ENCODE peak calls at places on chromosomes 5 and 9, in five cellular contexts. One of them, this sample, is unnamed.

GRCh38 chr9:96219615-96220257 is 82.2 kb downstream of the HSD17B3 start:
- DNase-seq in CD8-positive, alpha-beta T cell: peak
- DNase-seq in brain microvascular endothelial cell: no peak
- DNase-seq in upper lobe of right lung: peak
- DNase-seq in WERI-Rb-1: peak
- DNase-seq in this sample: peak

GRCh38 chr5:68771747-68772146 is 322.1 kb upstream of the SLC30A5 start:
- DNase-seq in WERI-Rb-1: no peak
- DNase-seq in upper lobe of right lung: no peak
- DNase-seq in CD8-positive, alpha-beta T cell: no peak
- DNase-seq in brain microvascular endothelial cell: no peak
- DNase-seq in this sample: no peak

GRCh38 chr9:83582026-83582425 is 40.9 kb upstream of the IDNK start:
- DNase-seq in brain microvascular endothelial cell: peak
- DNase-seq in upper lobe of right lung: no peak
- DNase-seq in CD8-positive, alpha-beta T cell: no peak
- DNase-seq in WERI-Rb-1: no peak
- DNase-seq in this sample: no peak

GRCh38 chr5:157558681-157559080 is 16.9 kb downstream of the ADAM19 start:
- DNase-seq in brain microvascular endothelial cell: no peak
- DNase-seq in CD8-positive, alpha-beta T cell: no peak
- DNase-seq in upper lobe of right lung: no peak
- DNase-seq in WERI-Rb-1: no peak
- DNase-seq in this sample: no peak

GRCh38 chr5:170434953-170435605 is 45.9 kb upstream of the KCNMB1 start:
- DNase-seq in CD8-positive, alpha-beta T cell: peak
- DNase-seq in WERI-Rb-1: peak
- DNase-seq in upper lobe of right lung: peak
- DNase-seq in brain microvascular endothelial cell: peak
- DNase-seq in this sample: peak

GRCh38 chr9:125904155-125904841 is 157.1 kb downstream of the PBX3 start:
- DNase-seq in CD8-positive, alpha-beta T cell: no peak
- DNase-seq in upper lobe of right lung: no peak
- DNase-seq in brain microvascular endothelial cell: no peak
- DNase-seq in WERI-Rb-1: no peak
- DNase-seq in this sample: no peak

GRCh38 chr9:14372437-14373318 is 58.7 kb upstream of the NFIB start:
- DNase-seq in upper lobe of right lung: no peak
- DNase-seq in brain microvascular endothelial cell: peak
- DNase-seq in WERI-Rb-1: peak
- DNase-seq in CD8-positive, alpha-beta T cell: no peak
- DNase-seq in this sample: peak

GRCh38 chr5:71882826-71883744 is 164.0 kb downstream of the CARTPT start:
- DNase-seq in CD8-positive, alpha-beta T cell: no peak
- DNase-seq in brain microvascular endothelial cell: peak
- DNase-seq in WERI-Rb-1: peak
- DNase-seq in upper lobe of right lung: no peak
- DNase-seq in this sample: no peak

GRCh38 chr5:179163236-179164155 is 103.3 kb downstream of the ZNF354C start:
- DNase-seq in brain microvascular endothelial cell: no peak
- DNase-seq in upper lobe of right lung: peak
- DNase-seq in WERI-Rb-1: no peak
- DNase-seq in CD8-positive, alpha-beta T cell: no peak
- DNase-seq in this sample: no peak

GRCh38 chr5:87844449-87844848 is 424.2 kb downstream of the TMEM161B start:
- DNase-seq in brain microvascular endothelial cell: no peak
- DNase-seq in upper lobe of right lung: no peak
- DNase-seq in WERI-Rb-1: no peak
- DNase-seq in CD8-positive, alpha-beta T cell: no peak
- DNase-seq in this sample: no peak

GRCh38 chr5:103010120-103010666 is 109.7 kb downstream of the GIN1 start:
- DNase-seq in upper lobe of right lung: no peak
- DNase-seq in CD8-positive, alpha-beta T cell: no peak
- DNase-seq in brain microvascular endothelial cell: no peak
- DNase-seq in WERI-Rb-1: no peak
- DNase-seq in this sample: no peak

GRCh38 chr9:105842023-105842644 is 147.8 kb downstream of the TMEM38B start:
- DNase-seq in brain microvascular endothelial cell: peak
- DNase-seq in WERI-Rb-1: peak
- DNase-seq in upper lobe of right lung: no peak
- DNase-seq in CD8-positive, alpha-beta T cell: peak
- DNase-seq in this sample: peak

DNA sequence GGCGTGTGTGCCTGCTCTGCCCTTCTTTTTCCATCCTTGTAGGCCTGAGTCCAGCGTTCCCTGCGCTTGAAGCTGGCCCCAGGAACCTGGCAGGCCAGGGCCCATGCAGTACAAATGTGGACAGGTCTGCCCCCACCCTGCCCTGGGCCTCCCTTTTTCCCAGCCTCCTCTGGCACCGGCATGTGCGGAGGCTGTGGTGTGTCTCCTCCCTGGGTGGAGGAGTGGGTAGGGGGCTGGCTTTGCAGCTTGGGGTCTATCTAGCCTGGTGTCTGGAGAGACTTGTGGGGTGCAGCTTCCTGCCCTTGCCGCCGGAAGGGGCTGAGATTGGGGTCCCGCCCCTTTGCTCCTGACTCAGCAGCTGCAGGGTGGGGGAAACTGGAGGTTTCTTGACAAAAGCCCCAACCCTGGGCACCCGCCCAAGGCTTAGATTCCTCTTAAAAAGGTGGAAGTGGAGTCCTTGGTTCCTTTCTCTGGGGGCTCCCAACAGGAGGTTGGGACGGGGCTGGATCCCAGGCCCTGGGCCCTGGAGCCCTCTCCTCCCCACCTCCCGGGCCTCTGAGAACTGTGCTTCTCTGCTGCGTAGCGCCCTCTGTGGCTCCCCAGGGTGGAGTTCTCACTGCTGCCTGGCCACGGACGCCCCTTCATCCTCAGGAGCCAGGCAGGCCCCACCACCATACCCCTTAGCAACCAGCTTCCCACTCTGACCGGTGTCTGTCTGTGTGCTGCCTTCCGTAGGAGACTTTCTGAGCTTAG is 18.0 kb downstream of the RXRA start:
- DNase-seq in CD8-positive, alpha-beta T cell: peak
- DNase-seq in WERI-Rb-1: no peak
- DNase-seq in upper lobe of right lung: no peak
- DNase-seq in brain microvascular endothelial cell: no peak
- DNase-seq in this sample: no peak
- TF ChIP-seq CTCF in CD8-positive, alpha-beta T cell: no peak
- TF ChIP-seq CTCF in WERI-Rb-1: peak
- TF ChIP-seq CTCF in upper lobe of right lung: no peak
- TF ChIP-seq CTCF in brain microvascular endothelial cell: no peak
- TF ChIP-seq CTCF in this sample: no peak

DNA sequence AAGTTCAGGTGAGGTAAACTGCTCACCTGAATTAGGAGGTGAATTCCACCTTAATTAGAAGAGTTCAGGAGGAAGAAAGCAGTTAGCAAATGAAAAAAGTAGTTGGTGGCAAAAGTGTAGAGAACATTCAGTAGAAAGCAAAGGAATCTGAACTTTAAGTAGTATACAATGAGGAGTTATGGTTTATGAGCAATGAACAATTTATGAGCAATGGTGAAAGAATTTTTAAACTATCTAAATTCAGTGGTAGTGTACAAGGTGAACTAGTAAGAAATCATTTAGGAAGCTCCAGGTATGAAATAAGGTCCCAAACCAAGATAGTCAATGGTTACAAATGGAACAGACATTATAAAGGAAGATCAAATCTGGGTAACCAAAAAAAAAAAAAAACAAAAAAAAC is 3.1 kb downstream of the CETN3 start:
- DNase-seq in upper lobe of right lung: no peak
- DNase-seq in brain microvascular endothelial cell: no peak
- DNase-seq in WERI-Rb-1: no peak
- DNase-seq in CD8-positive, alpha-beta T cell: no peak
- DNase-seq in this sample: no peak
- H3K27ac ChIP-seq in upper lobe of right lung: no peak
- H3K27ac ChIP-seq in brain microvascular endothelial cell: no peak
- H3K27ac ChIP-seq in WERI-Rb-1: no peak
- H3K27ac ChIP-seq in CD8-positive, alpha-beta T cell: no peak
- H3K27ac ChIP-seq in this sample: no peak

DNA sequence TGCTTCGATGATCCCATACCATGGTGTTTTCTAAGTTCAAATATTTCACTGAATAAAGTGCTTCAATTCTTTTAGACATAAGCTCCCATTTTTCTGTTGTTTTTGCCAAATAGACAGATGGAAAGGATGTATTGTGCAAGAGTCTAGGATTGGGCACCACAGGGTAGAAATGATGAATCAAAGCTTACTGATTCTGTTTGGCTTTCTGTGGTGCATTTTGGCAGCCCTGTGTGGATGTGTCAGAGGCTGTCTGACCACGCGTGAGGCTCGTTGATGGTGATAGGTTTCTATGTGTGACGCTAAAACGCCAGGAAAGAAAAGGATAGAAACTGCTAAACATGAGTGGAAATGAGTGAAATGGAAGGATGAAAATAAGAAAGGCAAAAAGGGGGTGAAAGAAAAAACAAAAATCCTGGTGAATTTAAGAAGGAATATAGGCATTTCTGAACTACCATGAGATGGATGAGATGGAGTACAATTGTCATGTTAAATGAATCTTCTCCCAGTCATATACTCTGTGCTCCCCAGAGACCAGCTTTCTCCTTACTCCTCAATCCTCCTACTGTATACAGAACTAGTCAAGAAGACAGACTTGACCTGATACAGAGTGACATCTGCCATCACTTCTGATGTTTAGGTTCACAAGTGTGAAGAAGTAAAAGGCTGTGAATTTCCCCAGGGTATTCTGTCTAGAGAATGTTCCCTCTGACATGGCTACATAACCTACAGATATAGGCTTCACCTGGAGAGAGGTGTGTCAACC is 54.4 kb downstream of the ANKH start:
- DNase-seq in brain microvascular endothelial cell: peak
- DNase-seq in upper lobe of right lung: no peak
- DNase-seq in CD8-positive, alpha-beta T cell: no peak
- DNase-seq in WERI-Rb-1: no peak
- DNase-seq in this sample: peak
- TF ChIP-seq CTCF in brain microvascular endothelial cell: no peak
- TF ChIP-seq CTCF in upper lobe of right lung: no peak
- TF ChIP-seq CTCF in CD8-positive, alpha-beta T cell: no peak
- TF ChIP-seq CTCF in WERI-Rb-1: no peak
- TF ChIP-seq CTCF in this sample: no peak

DNA sequence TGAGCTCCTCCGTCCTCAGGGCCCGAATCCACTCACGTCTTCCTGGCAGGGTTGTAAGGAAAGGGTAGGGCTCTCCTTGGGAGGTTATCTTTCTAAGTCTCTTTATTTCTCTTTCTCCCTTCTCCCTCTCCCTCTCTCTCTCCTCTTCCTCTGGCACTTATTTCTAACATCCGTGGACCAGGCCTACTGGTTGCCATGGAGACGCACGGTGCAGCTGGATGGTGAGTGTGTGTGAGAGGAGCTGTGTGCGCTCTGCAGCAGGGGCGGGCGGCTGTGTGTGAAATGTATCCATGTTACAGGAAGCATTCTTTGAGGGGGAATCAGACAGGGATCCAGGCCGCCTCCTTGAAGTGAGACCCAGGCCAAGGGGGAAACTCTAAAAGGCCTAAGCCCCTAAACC is 32.2 kb downstream of the PCDH1 start:
- DNase-seq in brain microvascular endothelial cell: peak
- DNase-seq in upper lobe of right lung: no peak
- DNase-seq in WERI-Rb-1: peak
- DNase-seq in CD8-positive, alpha-beta T cell: no peak
- DNase-seq in this sample: no peak
- H3K27ac ChIP-seq in brain microvascular endothelial cell: no peak
- H3K27ac ChIP-seq in upper lobe of right lung: peak
- H3K27ac ChIP-seq in WERI-Rb-1: no peak
- H3K27ac ChIP-seq in CD8-positive, alpha-beta T cell: no peak
- H3K27ac ChIP-seq in this sample: peak

DNA sequence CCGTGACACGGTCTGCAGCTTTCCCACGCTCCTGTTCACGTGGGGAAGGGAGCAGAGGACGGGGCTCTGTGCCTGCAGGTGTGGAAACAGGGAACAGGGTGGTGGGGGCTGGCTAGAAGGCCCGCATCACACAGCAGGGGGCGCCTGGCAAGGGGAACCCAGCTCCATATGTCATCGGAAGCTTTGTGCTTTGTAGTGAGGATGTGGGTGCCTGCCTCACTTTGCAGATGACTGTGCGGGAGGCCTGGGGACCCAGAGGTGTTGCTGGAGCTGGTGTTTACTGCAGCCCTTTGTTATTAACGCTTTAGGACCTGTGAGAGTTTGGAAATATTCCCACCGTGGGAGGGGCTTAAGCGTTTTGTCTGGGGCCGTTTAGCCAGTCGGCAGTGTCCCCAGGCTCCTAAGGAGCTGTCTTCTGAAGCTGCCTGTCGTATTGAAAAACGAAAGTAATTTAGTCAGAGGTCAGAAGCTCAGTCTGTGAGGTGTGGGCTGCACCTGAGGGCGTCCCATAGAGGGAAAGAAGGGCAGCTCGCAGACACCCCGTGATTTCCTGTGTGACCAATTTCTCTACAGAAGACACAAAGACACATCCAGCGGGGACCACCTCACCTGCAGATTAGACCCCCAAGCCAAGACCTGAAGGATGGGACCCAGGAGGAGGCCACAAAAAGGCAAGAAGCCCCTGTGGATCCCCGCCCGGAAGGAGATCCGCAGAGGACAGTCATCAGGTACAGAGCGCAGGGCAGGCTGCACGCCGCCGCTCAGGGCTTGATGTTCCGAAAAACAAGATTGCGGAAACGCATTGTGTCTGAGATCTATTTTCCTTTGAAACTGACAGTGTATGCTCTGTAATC is 9.1 kb downstream of the MAN1B1 start:
- DNase-seq in CD8-positive, alpha-beta T cell: peak
- DNase-seq in upper lobe of right lung: peak
- DNase-seq in WERI-Rb-1: peak
- DNase-seq in brain microvascular endothelial cell: no peak
- DNase-seq in this sample: no peak
- TF ChIP-seq CTCF in CD8-positive, alpha-beta T cell: peak
- TF ChIP-seq CTCF in upper lobe of right lung: peak
- TF ChIP-seq CTCF in WERI-Rb-1: peak
- TF ChIP-seq CTCF in brain microvascular endothelial cell: peak
- TF ChIP-seq CTCF in this sample: no peak

This sample was measured in RWPE1.